ENCODE peak calls at places on chromosomes 13 and 19, in four cellular contexts. G is K562, H is GM12878, U is H1. R is an unnamed sample.

GRCh38 chr13:107203146-107203847 is 635.4 kb upstream of the ARGLU1 start:
- DNase-seq in H (no peak), G (peak), U (peak), R (peak)

GRCh38 chr19:45780448-45781281 is 1.6 kb downstream of the DMPK start:
- DNase-seq in H (no peak), U (no peak), G (peak), R (peak)

GRCh38 chr19:10662384-10663251 is 8.5 kb downstream of the ILF3 start:
- DNase-seq in U (no peak), H (no peak), G (no peak), R (no peak)

GRCh38 chr19:9498183-9498902 is at the start of gene ZNF560:
- DNase-seq in G (peak), U (no peak), H (no peak), R (no peak)

GRCh38 chr13:98479496-98480003 is 97.4 kb downstream of the STK24 start:
- DNase-seq in U (no peak), G (no peak), H (no peak), R (no peak)

GRCh38 chr19:11152318-11153062 is 3.1 kb downstream of the SPC24 start:
- DNase-seq in G (no peak), U (no peak), H (no peak), R (no peak)

GRCh38 chr13:99967884-99968520 is 3.6 kb downstream of the ZIC5 start:
- DNase-seq in H (no peak), U (no peak), G (no peak), R (no peak)

GRCh38 chr13:91162180-91162579 is 185.3 kb upstream of the MIR17HG start:
- DNase-seq in H (no peak), U (no peak), G (no peak), R (no peak)

GRCh38 chr19:58002384-58003152 is at the start of gene ZNF606:
- DNase-seq in H (peak), G (peak), U (no peak), R (peak)

GRCh38 chr13:69571606-69572323 is 535.9 kb upstream of the ATXN8OS start:
- DNase-seq in G (no peak), U (no peak), H (no peak), R (no peak)

GRCh38 chr19:54493967-54494585 is 8.6 kb upstream of the LAIR2 start:
- DNase-seq in U (no peak), G (no peak), H (no peak), R (no peak)

GRCh38 chr19:44863990-44864389 is 17.9 kb downstream of the NECTIN2 start:
- DNase-seq in U (no peak), G (no peak), H (no peak), R (no peak)

GRCh38 chr13:41580345-41580744 is 123.0 kb downstream of the RGCC start:
- DNase-seq in H (no peak), G (no peak), U (no peak), R (no peak)
- TF ChIP-seq HDAC6 in H (no peak), G (no peak), U (no peak), R (no peak)

DNA sequence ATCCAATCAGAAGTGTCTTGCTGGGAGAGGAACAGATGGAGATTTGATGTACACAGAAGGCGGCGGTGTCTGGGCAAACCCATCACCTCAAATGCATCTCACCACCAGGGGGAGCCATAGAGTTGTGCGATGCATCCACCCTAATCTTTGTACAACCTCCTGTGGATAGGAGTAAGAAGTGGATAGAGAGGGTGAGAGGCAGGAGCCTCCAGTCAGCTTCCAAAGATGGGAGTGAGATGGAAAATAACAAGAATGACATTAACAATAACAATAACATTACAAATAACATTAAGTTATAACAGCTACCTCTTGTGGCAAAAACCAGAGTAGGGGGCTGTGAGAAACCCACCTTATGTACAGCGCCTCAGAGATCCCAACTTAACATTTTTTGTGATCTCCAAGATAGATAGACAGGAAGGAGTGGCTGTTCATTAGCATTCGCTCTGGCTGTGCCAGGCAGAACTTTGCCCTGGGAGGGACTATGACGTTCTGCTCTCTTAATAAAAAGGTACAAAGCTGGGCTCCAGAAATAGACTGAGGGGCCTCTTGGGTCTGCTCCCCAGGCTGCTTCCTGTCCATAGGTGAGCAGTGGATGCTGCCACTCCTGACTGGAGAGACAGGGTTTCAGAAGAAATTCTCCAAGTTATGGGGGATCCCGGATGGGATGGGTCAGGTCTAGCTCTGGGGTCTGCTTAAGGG is 5.2 kb upstream of the CEACAM18 start:
- DNase-seq in H (peak), G (peak), U (peak), R (peak)
- TF ChIP-seq MAX in H (no peak), G (no peak), U (no peak), R (no peak)

DNA sequence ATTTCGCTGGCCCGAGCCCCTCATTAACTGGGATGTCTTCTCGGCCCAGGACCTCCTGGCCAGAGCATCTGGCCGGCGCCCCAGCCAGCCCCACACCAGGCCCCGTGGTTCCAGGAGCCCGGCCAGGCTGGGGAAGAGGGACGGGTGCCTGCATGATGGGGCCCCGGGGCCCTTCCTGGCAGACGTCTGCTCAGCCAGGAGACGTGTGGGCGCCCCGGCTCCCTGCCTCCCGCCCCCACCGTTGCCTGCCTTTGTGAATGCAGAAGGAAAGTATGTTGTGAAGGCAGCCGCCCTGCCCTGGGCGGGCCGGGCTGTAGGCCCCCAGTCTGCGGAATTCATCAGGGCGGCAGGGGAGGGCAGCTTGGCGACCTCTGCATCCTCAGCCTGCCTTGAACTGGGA is 4.4 kb upstream of the COMP start:
- DNase-seq in H (no peak), G (no peak), U (no peak), R (no peak)
- TF ChIP-seq HDAC6 in H (no peak), G (no peak), U (no peak), R (no peak)

GRCh38 chr13:110554946-110555345 is 6.6 kb downstream of the RAB20 start:
- DNase-seq in U (no peak), H (no peak), G (no peak), R (no peak)

GRCh38 chr13:110551284-110551683 is 10.2 kb downstream of the RAB20 start:
- DNase-seq in H (no peak), G (no peak), U (no peak), R (no peak)

GRCh38 chr13:110554227-110554836 is 7.2 kb downstream of the RAB20 start:
- DNase-seq in H (no peak), G (no peak), U (no peak), R (no peak)

GRCh38 chr13:110552767-110553166 is 8.8 kb downstream of the RAB20 start:
- DNase-seq in U (no peak), G (no peak), H (no peak), R (no peak)

GRCh38 chr13:110553417-110553816 is 8.1 kb downstream of the RAB20 start:
- DNase-seq in H (no peak), U (no peak), G (peak), R (peak)
- TF ChIP-seq MAX in H (no peak), U (no peak), G (no peak), R (no peak)

DNA sequence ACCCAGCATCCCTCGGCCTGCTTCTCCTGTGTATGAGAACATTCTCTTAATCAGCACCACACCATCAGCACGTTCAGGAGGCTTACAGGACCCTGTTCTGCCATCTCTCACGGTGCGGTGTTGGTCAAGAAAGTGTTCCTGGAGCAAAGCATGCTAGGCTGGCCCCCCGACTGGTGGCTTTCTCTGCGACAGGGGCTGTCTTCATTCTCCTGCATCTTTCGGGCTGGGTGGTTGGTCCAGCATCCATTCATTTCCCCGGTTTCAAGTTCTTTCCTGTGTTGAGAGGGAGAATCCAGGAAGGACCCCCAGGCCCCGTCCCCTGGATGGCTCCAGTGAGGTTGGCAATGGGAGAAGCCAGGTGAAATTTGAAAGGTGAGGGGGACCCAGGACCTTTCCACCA is 55.8 kb downstream of the C1QTNF9 start:
- DNase-seq in G (no peak), H (no peak), U (no peak), R (no peak)
- TF ChIP-seq HDAC6 in G (no peak), H (no peak), U (no peak), R (no peak)

GRCh38 chr19:56718231-56718630 is 46.7 kb upstream of the ZNF835 start:
- DNase-seq in U (no peak), G (no peak), H (no peak), R (no peak)

GRCh38 chr19:56725829-56726424 is 54.4 kb upstream of the ZNF835 start:
- DNase-seq in H (no peak), U (no peak), G (no peak), R (no peak)

GRCh38 chr19:56721714-56722113 is 50.2 kb upstream of the ZNF835 start:
- DNase-seq in G (no peak), H (no peak), U (no peak), R (no peak)

GRCh38 chr19:56720281-56720680 is 48.7 kb upstream of the ZNF835 start:
- DNase-seq in H (no peak), G (no peak), U (no peak), R (peak)
- TF ChIP-seq MAX in H (no peak), G (no peak), U (no peak), R (no peak)

DNA sequence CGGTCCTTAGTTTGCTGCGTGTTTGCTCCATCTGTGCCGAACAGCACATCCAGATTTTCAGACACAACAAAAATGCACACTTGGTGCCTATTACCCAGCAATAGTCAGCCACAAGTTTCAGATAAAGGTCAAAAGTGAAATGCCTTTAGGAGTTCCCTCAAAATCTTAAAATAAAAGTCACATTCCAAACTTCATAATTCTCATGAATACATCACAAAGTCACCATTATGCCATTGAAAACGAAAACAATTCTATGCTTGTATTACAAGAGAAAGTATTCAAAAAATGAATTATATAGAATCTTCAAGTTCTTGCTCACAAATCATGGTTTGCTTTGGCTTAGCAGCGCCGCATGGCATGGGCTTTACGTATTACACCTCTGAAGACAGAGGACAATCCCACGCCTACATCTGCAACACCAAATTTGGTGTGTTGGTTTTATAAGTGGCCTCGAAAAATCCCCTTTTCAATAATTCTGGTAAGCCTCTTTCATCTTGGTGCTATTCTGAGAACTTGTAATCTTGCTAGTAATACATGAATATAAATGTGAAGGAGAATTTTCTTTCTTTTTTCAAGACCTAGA is 26.6 kb downstream of the COL4A1 start:
- DNase-seq in G (no peak), H (no peak), U (no peak), R (no peak)
- TF ChIP-seq HDAC6 in G (no peak), H (no peak), U (no peak), R (no peak)

DNA sequence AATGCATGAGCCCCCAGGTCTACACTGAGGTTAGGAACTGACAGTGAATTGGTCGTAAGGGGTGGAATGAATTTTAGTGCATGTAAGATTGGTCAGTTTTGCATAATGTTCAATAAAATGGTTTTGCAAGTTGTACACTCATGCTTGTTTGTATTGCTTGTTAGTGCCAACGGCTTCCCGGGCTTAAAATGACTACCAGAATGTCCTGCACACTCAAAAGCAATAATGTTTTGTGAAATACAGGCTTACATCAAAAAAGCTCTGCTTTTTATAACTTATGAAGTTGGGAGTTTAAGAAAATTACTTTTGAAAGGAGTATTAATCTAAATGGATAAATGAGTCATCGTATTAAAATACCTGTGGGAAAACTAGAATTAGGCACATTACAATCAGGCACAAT is 112.9 kb downstream of the GPC6 start:
- DNase-seq in H (no peak), G (no peak), U (no peak), R (no peak)
- TF ChIP-seq MAX in H (no peak), G (no peak), U (no peak), R (no peak)

R was measured in HepG2.